ENCODE peak calls at places on chromosome 22, in seven cellular contexts. V, A, Q, S, B, G and R are unnamed samples. For H3K4me1, the result is how much of the 10 kb centered on the place peaks cover.

GRCh38 chr22:49208003-49208402 is 619.7 kb downstream of the BRD1 start:
- DNase-seq in V (no peak), A (no peak), Q (peak), S (no peak), B (peak), G (no peak), R (peak)

GRCh38 chr22:32622762-32623147 is 148.1 kb downstream of the FBXO7 start:
- DNase-seq in V (no peak), A (no peak), Q (no peak), S (no peak), B (no peak), G (no peak), R (no peak)

GRCh38 chr22:21055880-21056319 is 10.2 kb downstream of the LRRC74B start:
- DNase-seq in V (no peak), A (no peak), Q (peak), S (no peak), B (no peak), G (no peak), R (no peak)

GRCh38 chr22:26535499-26535898 is 23.2 kb upstream of the TFIP11 start:
- DNase-seq in V (no peak), A (no peak), Q (no peak), S (no peak), B (no peak), G (no peak), R (no peak)

GRCh38 chr22:30984317-30984716 is 15.3 kb downstream of the TUG1 start:
- DNase-seq in V (no peak), A (no peak), Q (no peak), S (no peak), B (no peak), G (no peak), R (no peak)

GRCh38 chr22:50146440-50147228 is 23.9 kb upstream of the PANX2 start:
- DNase-seq in V (peak), A (peak), Q (peak), S (no peak), B (peak), G (peak), R (peak)

GRCh38 chr22:43884600-43885318 is 7.1 kb downstream of the PNPLA5 start:
- DNase-seq in V (peak), A (peak), Q (peak), S (peak), B (peak), G (peak), R (no peak)

GRCh38 chr22:45094826-45095225 is 68.9 kb upstream of the NUP50 start:
- DNase-seq in V (no peak), A (no peak), Q (no peak), S (no peak), B (no peak), G (no peak), R (no peak)

GRCh38 chr22:48079505-48080295 is 1317.2 kb downstream of the TBC1D22A start:
- DNase-seq in V (no peak), A (no peak), Q (no peak), S (no peak), B (no peak), G (no peak), R (no peak)

GRCh38 chr22:36373258-36373579 is 14.5 kb downstream of the MYH9 start:
- DNase-seq in V (peak), A (no peak), Q (no peak), S (no peak), B (no peak), G (no peak), R (no peak)

GRCh38 chr22:29344137-29344536 is 28.6 kb upstream of the RASL10A start:
- DNase-seq in V (peak), A (peak), Q (peak), S (no peak), B (peak), G (peak), R (no peak)

GRCh38 chr22:41579297-41579996 is 10.2 kb downstream of the PMM1 start:
- DNase-seq in V (no peak), A (no peak), Q (no peak), S (no peak), B (no peak), G (no peak), R (no peak)

GRCh38 chr22:49958462-49958921 is 2.1 kb upstream of the PIM3 start:
- DNase-seq in V (no peak), A (no peak), Q (no peak), S (no peak), B (no peak), G (no peak), R (peak)

GRCh38 chr22:37241351-37242142 is 2.5 kb downstream of the RAC2 start:
- DNase-seq in V (no peak), A (no peak), Q (no peak), S (no peak), B (no peak), G (no peak), R (no peak)

GRCh38 chr22:32205974-32206773 is 1.3 kb upstream of the RFPL2 start:
- DNase-seq in V (no peak), A (no peak), Q (no peak), S (no peak), B (no peak), G (peak), R (no peak)

GRCh38 chr22:32644252-32645100 is 157.0 kb upstream of the TIMP3 start:
- DNase-seq in V (peak), A (peak), Q (peak), S (no peak), B (peak), G (no peak), R (peak)

GRCh38 chr22:48489551-48490512 is 1337.8 kb downstream of the BRD1 start:
- DNase-seq in V (no peak), A (no peak), Q (no peak), S (no peak), B (no peak), G (peak), R (peak)

GRCh38 chr22:29555065-29555644 is 1.6 kb upstream of the THOC5 start:
- DNase-seq in V (peak), A (no peak), Q (no peak), S (no peak), B (no peak), G (no peak), R (no peak)

GRCh38 chr22:49968313-49968830 is 7.8 kb downstream of the PIM3 start:
- DNase-seq in V (no peak), A (no peak), Q (peak), S (no peak), B (no peak), G (no peak), R (peak)

GRCh38 chr22:42918500-42918899 is 61.4 kb upstream of the ARFGAP3 start:
- DNase-seq in V (no peak), A (no peak), Q (no peak), S (no peak), B (no peak), G (no peak), R (no peak)

GRCh38 chr22:29580200-29580810 is 608 bp downstream of the NIPSNAP1 start:
- DNase-seq in V (no peak), A (no peak), Q (no peak), S (no peak), B (peak), G (no peak), R (no peak)

GRCh38 chr22:29691636-29692326 is 28.0 kb upstream of the CABP7 start:
- DNase-seq in V (peak), A (no peak), Q (no peak), S (no peak), B (no peak), G (no peak), R (no peak)

GRCh38 chr22:47795477-47796127 is 1033.2 kb downstream of the TBC1D22A start:
- DNase-seq in V (no peak), A (no peak), Q (no peak), S (no peak), B (no peak), G (no peak), R (peak)

GRCh38 chr22:30310881-30311771 is 15.6 kb downstream of the TBC1D10A start:
- DNase-seq in V (peak), A (peak), Q (peak), S (no peak), B (peak), G (no peak), R (peak)

GRCh38 chr22:42335839-42336378 is 65.5 kb upstream of the TCF20 start:
- DNase-seq in V (peak), A (no peak), Q (no peak), S (no peak), B (no peak), G (no peak), R (no peak)

GRCh38 chr22:32781695-32782094 is 19.8 kb upstream of the TIMP3 start:
- DNase-seq in V (no peak), A (no peak), Q (no peak), S (no peak), B (no peak), G (no peak), R (no peak)

GRCh38 chr22:41770715-41771452 is 29.6 kb upstream of the CCDC134 start:
- DNase-seq in V (no peak), A (no peak), Q (no peak), S (no peak), B (no peak), G (no peak), R (no peak)

GRCh38 chr22:29716814-29717213 is 3.0 kb upstream of the CABP7 start:
- DNase-seq in V (peak), A (peak), Q (peak), S (peak), B (peak), G (no peak), R (no peak)

GRCh38 chr22:21067901-21068680 is 22.3 kb downstream of the LRRC74B start:
- DNase-seq in V (no peak), A (no peak), Q (no peak), S (no peak), B (no peak), G (no peak), R (no peak)

GRCh38 chr22:49643466-49643865 is 184.2 kb downstream of the BRD1 start:
- DNase-seq in V (no peak), A (no peak), Q (no peak), S (no peak), B (no peak), G (no peak), R (no peak)

GRCh38 chr22:35399114-35399677 is 744 bp upstream of the MCM5 start:
- DNase-seq in V (no peak), A (no peak), Q (no peak), S (no peak), B (peak), G (no peak), R (no peak)

GRCh38 chr22:41383085-41383484 is 1.3 kb downstream of the TEF start:
- DNase-seq in V (no peak), A (no peak), Q (no peak), S (no peak), B (no peak), G (no peak), R (no peak)

GRCh38 chr22:37545703-37546435 is 14.4 kb upstream of the CDC42EP1 start:
- DNase-seq in V (peak), A (peak), Q (peak), S (peak), B (peak), G (peak), R (peak)

GRCh38 chr22:27554841-27555456 is 246.6 kb downstream of the MN1 start:
- DNase-seq in V (no peak), A (no peak), Q (no peak), S (no peak), B (no peak), G (no peak), R (no peak)

GRCh38 chr22:27551402-27551801 is 250.2 kb downstream of the MN1 start:
- DNase-seq in V (no peak), A (no peak), Q (no peak), S (no peak), B (no peak), G (no peak), R (no peak)

GRCh38 chr22:27554106-27554814 is 247.3 kb downstream of the MN1 start:
- DNase-seq in V (no peak), A (no peak), Q (peak), S (peak), B (no peak), G (no peak), R (no peak)

GRCh38 chr22:27556371-27556770 is 245.2 kb downstream of the MN1 start:
- DNase-seq in V (no peak), A (no peak), Q (no peak), S (no peak), B (no peak), G (no peak), R (no peak)

DNA sequence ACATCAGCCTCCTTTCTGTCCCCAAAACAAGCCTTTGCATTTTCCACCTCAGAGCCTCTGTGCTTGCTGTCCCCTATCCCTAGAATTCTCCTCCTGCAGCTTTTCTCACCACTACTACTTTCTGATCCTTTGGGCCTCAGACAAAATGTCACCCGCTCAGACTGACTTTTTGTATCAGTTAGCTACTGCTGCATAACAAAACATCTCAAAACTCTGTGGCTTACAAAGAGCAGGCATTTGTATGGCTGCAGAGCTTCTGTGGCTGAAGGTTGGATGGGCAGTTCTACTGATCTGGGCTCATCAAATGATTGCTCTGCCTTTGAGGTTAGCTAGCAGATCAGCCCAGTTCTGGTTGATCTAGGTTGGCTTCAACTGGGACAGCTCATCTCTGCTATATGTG is 248.7 kb downstream of the MN1 start:
- DNase-seq in V (no peak), A (no peak), Q (no peak), S (no peak), B (no peak), G (no peak), R (no peak)
- TF ChIP-seq POLR2A in V (no peak), A (no peak), Q (no peak), S (no peak), B (no peak), G (no peak), R (no peak)

GRCh38 chr22:17952273-17952801 is 72.0 kb downstream of the MICAL3 start:
- DNase-seq in V (peak), A (no peak), Q (no peak), S (no peak), B (no peak), G (no peak), R (no peak)
- TF ChIP-seq CTCF in V (peak), A (no peak), Q (no peak), S (no peak), B (no peak), G (no peak), R (no peak)

GRCh38 chr22:46457502-46458488 is 79.6 kb downstream of the CELSR1 start:
- DNase-seq in V (no peak), A (no peak), Q (no peak), S (no peak), B (no peak), G (no peak), R (no peak)
- H3K4me1 ChIP-seq in V (under half), A (under half), Q (under half), S (under half), B (under half), G (under half), R (under half)

GRCh38 chr22:39504071-39504470 is 2.0 kb downstream of the MIEF1 start:
- DNase-seq in V (no peak), A (no peak), Q (no peak), S (no peak), B (no peak), G (no peak), R (no peak)

GRCh38 chr22:39501644-39502108 is 414 bp upstream of the MIEF1 start:
- DNase-seq in V (no peak), A (no peak), Q (no peak), S (no peak), B (no peak), G (no peak), R (no peak)

GRCh38 chr22:39503590-39503989 is 1.5 kb downstream of the MIEF1 start:
- DNase-seq in V (no peak), A (no peak), Q (no peak), S (no peak), B (no peak), G (no peak), R (no peak)

GRCh38 chr22:39502789-39503464 is 837 bp downstream of the MIEF1 start:
- DNase-seq in V (no peak), A (no peak), Q (no peak), S (no peak), B (no peak), G (no peak), R (no peak)

GRCh38 chr22:39502109-39502788 is at the start of gene MIEF1:
- DNase-seq in V (peak), A (peak), Q (peak), S (peak), B (peak), G (peak), R (peak)
- TF ChIP-seq POLR2A in V (peak), A (peak), Q (peak), S (peak), B (peak), G (peak), R (no peak)

DNA sequence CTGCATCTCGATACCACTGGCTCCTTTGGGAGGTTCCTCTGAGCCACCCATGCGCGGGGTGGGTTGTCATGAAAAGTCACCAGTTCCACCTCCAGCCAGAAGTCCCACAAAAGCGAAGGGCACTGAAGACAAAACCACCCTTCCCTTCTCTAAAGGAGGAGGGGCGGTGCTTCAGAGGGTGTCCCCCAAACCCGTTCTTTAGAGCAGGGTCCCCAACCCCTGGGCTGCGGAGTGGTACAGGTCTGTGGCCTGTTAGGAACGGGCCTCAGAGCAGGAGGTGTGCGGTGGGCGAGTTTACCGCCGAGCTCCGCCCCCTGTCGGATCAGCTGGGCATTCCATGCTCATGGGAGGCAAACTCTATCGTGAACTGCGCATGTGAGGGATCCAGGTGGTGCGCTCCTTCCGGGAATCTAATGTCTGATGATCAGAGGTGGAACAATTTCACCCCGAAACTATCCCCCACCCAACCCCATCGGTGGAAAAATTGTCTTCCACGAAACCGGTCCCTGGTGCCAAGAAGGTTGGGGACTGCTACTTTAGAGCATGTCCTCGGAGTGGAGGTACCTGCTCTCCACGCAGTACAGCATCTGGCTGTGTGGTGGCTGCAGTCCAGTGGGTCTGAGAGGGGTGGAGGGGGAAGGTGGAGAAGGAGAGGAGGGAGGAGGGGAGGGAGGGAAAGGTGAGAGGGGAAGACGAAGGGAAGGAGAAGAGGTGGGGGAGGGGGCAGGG is 72.9 kb upstream of the SEPTIN5 start:
- DNase-seq in V (peak), A (no peak), Q (no peak), S (peak), B (peak), G (peak), R (no peak)
- TF ChIP-seq CTCF in V (peak), A (no peak), Q (no peak), S (peak), B (peak), G (peak), R (peak)